ENCODE peak calls at places on chromosome 7, in five cellular contexts. B is PC-3, U is neural progenitor cell, L is GM23248, H is H9. K is an unnamed sample. For H4K20me1 and H3K27me3, the result is how much of the 10 kb centered on the place peaks cover.

GRCh38 chr7:77813180-77813579 is 14.6 kb downstream of the PHTF2 start:
- DNase-seq in B (no peak), H (no peak), U (no peak), L (no peak), K (no peak)

GRCh38 chr7:90271753-90272152 is 26.8 kb downstream of the CFAP69 start:
- DNase-seq in U (no peak), B (peak), H (no peak), L (peak), K (no peak)

GRCh38 chr7:113267271-113267670 is 148.9 kb upstream of the SMIM30 start:
- DNase-seq in B (peak), U (no peak), L (peak), H (no peak), K (peak)

GRCh38 chr7:47466832-47467231 is 115.1 kb downstream of the TNS3 start:
- DNase-seq in L (no peak), H (no peak), B (no peak), U (no peak), K (no peak)

GRCh38 chr7:81752318-81752714 is 17.5 kb downstream of the HGF start:
- DNase-seq in B (no peak), L (no peak), H (no peak), U (no peak), K (no peak)

GRCh38 chr7:4633012-4633411 is 49.1 kb upstream of the FOXK1 start:
- DNase-seq in U (no peak), B (peak), L (peak), H (peak), K (peak)

GRCh38 chr7:1861799-1862458 is 191.9 kb downstream of the ELFN1 start:
- DNase-seq in L (no peak), H (no peak), B (no peak), U (no peak), K (peak)

GRCh38 chr7:47498229-47499056 is 83.5 kb downstream of the TNS3 start:
- DNase-seq in B (no peak), H (no peak), U (no peak), L (no peak), K (peak)

GRCh38 chr7:148909560-148909959 is 25.5 kb upstream of the EZH2 start:
- DNase-seq in U (peak), L (no peak), H (no peak), B (no peak), K (no peak)

GRCh38 chr7:12403287-12404181 is at the start of gene VWDE:
- DNase-seq in U (peak), B (peak), H (peak), L (peak), K (peak)

GRCh38 chr7:1576521-1577253 is 6.9 kb upstream of the PSMG3 start:
- DNase-seq in B (no peak), U (no peak), L (no peak), H (peak), K (no peak)

GRCh38 chr7:47538846-47539311 is 43.0 kb downstream of the TNS3 start:
- DNase-seq in B (peak), H (no peak), L (no peak), U (no peak), K (no peak)

GRCh38 chr7:27300401-27300800 is 57.8 kb downstream of the EVX1 start:
- DNase-seq in B (peak), H (no peak), U (no peak), L (peak), K (peak)

GRCh38 chr7:29457565-29457971 is 106.1 kb upstream of the PRR15 start:
- DNase-seq in L (peak), U (peak), H (no peak), B (no peak), K (peak)

GRCh38 chr7:80379034-80379433 is 132.8 kb downstream of the GNAT3 start:
- DNase-seq in L (peak), U (no peak), H (no peak), B (peak), K (peak)

GRCh38 chr7:132882714-132883428 is 199.0 kb downstream of the CHCHD3 start:
- DNase-seq in L (no peak), H (no peak), B (no peak), U (no peak), K (no peak)

GRCh38 chr7:134016223-134016941 is 110.8 kb upstream of the LRGUK start:
- DNase-seq in U (peak), B (peak), L (peak), H (peak), K (no peak)

GRCh38 chr7:43569424-43569823 is 13.5 kb upstream of the STK17A start:
- DNase-seq in U (no peak), L (peak), H (no peak), B (peak), K (peak)

GRCh38 chr7:22361795-22362194 is 4.8 kb upstream of the RAPGEF5 start:
- DNase-seq in U (no peak), B (peak), L (peak), H (no peak), K (no peak)

GRCh38 chr7:30433082-30433481 is 45.5 kb downstream of the NOD1 start:
- DNase-seq in L (peak), U (peak), B (no peak), H (peak), K (peak)

GRCh38 chr7:33137098-33137497 is 7.7 kb downstream of the BBS9 start:
- DNase-seq in U (no peak), B (no peak), L (no peak), H (peak), K (no peak)

GRCh38 chr7:1713502-1714484 is 43.7 kb downstream of the ELFN1 start:
- DNase-seq in L (no peak), B (no peak), U (peak), H (peak), K (peak)

GRCh38 chr7:129494041-129494440 is 8.3 kb upstream of the SMKR1 start:
- DNase-seq in U (no peak), B (peak), L (peak), H (no peak), K (no peak)

GRCh38 chr7:3559178-3559765 is 258.2 kb downstream of the SDK1 start:
- DNase-seq in U (no peak), H (no peak), B (peak), L (peak), K (peak)

DNA sequence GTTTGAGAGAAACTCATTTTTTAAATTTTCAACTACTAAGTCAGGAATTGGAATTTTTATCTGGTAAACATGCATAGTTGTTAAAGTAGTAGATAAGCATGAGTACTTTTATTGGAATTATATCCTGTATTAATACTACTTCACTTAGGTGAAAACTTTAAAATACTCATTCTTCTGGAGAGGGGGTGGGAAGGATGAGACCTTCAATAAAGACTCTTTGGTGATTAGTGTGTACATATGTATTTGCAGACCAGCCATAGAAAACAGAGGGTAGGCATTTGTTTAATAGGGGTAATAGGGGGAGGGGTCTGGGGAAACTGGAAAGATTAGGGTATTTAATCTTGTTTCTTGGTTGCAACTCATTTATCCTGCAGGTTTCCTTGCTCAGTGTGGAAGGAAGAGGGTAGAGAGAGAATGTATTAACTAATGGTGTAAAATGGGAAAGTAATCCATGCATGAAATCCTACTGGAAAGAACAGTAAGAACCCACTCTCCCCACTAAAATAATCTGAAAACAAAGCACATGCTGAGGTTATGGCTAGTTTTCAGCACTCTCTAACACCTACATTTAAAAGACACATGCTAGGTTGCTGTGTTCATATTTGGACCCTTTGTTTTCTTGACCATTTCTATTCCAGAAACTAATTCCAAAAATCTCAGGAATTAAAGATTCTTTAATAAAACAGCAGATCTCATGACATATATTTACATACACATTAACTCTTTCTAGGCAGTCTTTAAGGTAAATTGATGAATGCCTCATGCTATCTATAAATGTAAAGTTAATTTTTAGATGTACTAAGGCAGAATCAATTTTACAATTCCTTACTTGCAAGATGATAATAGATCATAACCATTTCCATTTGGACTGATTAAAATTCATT is 6.2 kb upstream of the IGF2BP3 start:
- DNase-seq in U (no peak), H (no peak), L (no peak), B (no peak), K (peak)
- H4K20me1 ChIP-seq in U (under half), H (under half), L (under half), B (under half), K (under half)

GRCh38 chr7:116980354-116980753 is 27.1 kb downstream of the ST7 start:
- DNase-seq in U (no peak), H (no peak), B (no peak), L (no peak), K (no peak)
- H3K27me3 ChIP-seq in U (under half), H (under half), B (under half), L (under half), K (under half)

DNA sequence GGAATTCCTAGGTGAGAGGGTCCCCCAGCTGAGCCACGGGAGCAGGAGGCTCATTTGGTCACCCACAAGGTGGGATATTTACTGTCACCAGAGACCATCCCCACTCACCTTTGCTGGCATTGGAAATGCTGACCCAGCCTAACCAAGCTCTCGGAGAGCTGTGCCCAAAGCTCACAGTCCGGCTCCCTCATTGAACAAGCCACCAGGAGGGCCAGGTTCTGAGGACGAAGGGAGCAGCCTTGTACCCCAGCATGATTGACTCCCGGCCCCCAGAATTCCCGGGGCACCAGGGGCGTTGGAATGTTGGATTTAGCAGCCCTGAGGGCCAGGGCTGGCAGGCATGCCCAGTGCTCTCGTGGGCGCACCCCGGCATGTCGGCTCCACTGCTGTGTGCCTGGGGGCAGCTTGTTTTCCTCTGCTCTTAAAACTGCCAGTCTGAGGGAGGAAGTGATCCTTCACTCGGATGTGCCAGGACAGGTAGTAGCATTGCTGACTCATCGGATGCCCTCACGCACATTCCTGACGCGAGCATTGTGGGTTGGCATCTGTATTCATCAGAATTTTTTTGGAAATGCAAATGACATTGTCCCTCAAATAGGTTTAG is 23.3 kb downstream of the CLIP2 start:
- DNase-seq in L (no peak), U (no peak), B (peak), H (no peak), K (peak)
- H4K20me1 ChIP-seq in L (under half), U (under half), B (under half), H (under half), K (under half)

DNA sequence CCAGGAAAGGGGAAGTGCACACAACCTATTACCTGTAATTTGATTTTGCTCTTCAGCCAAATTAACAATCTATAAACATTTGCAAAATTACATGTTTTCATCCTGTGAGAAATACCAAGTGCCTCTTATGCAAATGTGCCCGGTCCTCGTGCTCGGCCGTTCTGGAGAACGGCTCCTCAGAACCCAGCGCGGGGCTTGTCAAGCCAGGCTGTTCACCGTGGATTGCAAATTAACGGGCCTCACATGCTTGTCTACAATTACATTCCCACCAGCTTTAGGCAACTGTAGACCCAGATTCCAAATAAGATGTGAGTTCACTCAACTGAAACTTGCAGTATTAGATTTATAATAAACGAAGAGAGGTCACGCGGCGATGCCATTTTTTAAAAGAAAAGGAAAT is 8.8 kb downstream of the FOXL3 start:
- DNase-seq in H (peak), B (no peak), U (no peak), L (no peak), K (no peak)
- H3K27me3 ChIP-seq in H (under half), B (under half), U (under half), L (under half), K (under half)

DNA sequence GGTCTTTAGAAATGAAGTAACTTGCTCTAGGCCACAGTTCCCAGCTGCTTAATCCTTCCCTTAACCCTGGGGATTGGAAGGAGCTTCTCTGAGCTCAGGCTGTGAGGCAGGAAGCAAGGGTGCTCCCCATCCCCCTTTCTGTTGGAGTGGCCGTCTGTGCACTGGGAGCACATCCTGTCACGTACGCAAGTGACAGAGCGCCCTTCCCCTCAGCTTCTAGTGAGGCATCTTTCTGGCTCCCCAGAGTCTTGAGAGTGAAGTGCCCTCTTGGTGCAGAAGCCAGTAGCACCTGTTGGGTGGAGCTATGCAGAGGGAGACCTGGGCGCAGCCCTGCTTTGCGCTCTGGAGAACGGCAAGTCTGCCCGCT is 47.8 kb downstream of the SHH start:
- DNase-seq in L (no peak), H (no peak), B (no peak), U (no peak), K (no peak)
- H4K20me1 ChIP-seq in L (under half), H (under half), B (under half), U (under half), K (under half)

DNA sequence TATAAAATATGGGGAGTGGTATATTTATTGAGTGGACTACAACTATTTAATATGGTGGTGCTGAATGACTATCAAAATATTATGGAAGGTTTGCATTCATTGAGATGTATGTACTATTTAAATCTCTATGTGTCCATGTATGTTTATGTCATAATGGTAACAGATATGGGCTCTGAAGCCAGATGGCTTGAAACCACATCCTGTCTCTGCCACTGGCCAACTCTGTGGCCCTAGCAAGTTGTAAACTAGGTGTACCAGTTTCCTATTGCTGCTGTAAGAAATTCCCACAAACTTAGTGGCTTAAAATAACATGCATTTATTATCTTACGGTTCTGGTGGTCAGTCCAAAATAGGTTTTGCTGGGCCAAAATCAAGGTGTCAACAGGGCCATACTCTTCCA is 198.1 kb upstream of the NFE2L3 start:
- DNase-seq in H (no peak), B (no peak), U (no peak), L (no peak), K (no peak)
- H3K27me3 ChIP-seq in H (under half), B (half or more), U (under half), L (under half), K (under half)